ENCODE peak calls at places on chromosome 5, in four cellular contexts. V is fibroblast of lung, G is fibroblast of mammary gland, L is OCI-LY7. J is an unnamed sample.

GRCh38 chr5:6372251-6373080 is 5.9 kb downstream of the MED10 start:
- DNase-seq in L (no peak), V (no peak), G (no peak), J (no peak)

GRCh38 chr5:178793156-178793555 is 62.7 kb upstream of the ZNF354A start:
- DNase-seq in L (peak), V (no peak), G (no peak), J (no peak)

GRCh38 chr5:80191991-80192398 is 63.9 kb downstream of the SERINC5 start:
- DNase-seq in V (peak), G (no peak), L (peak), J (no peak)

GRCh38 chr5:4698596-4698995 is 441.5 kb upstream of the ADAMTS16 start:
- DNase-seq in L (no peak), G (no peak), V (no peak), J (no peak)

GRCh38 chr5:50962934-50963646 is 296.7 kb downstream of the PARP8 start:
- DNase-seq in V (peak), G (peak), L (peak), J (peak)

GRCh38 chr5:154358410-154359221 is 87.2 kb upstream of the SAP30L start:
- DNase-seq in L (no peak), G (no peak), V (peak), J (no peak)

GRCh38 chr5:173753307-173754168 is 134.6 kb upstream of the CPEB4 start:
- DNase-seq in V (no peak), L (no peak), G (peak), J (no peak)

GRCh38 chr5:83628360-83628759 is 92.3 kb downstream of the HAPLN1 start:
- DNase-seq in G (no peak), L (no peak), V (peak), J (no peak)

GRCh38 chr5:8329773-8330172 is 460.8 kb downstream of the MTRR start:
- DNase-seq in L (no peak), V (peak), G (peak), J (no peak)

GRCh38 chr5:43616535-43616934 is 13.6 kb downstream of the NNT start:
- DNase-seq in V (no peak), G (peak), L (no peak), J (no peak)

GRCh38 chr5:116645627-116646026 is 71.0 kb upstream of the SEMA6A start:
- DNase-seq in L (no peak), G (no peak), V (no peak), J (peak)

GRCh38 chr5:67234671-67235176 is 38.1 kb upstream of the CD180 start:
- DNase-seq in L (no peak), G (peak), V (peak), J (no peak)

GRCh38 chr5:136192015-136192525 is 892 bp downstream of the SMIM32 start:
- DNase-seq in V (peak), L (no peak), G (no peak), J (no peak)

GRCh38 chr5:131628990-131629389 is 6.0 kb downstream of the RAPGEF6 start:
- DNase-seq in L (no peak), G (peak), V (peak), J (no peak)

GRCh38 chr5:63245271-63245670 is 666.7 kb downstream of the LRRC70 start:
- DNase-seq in G (peak), V (peak), L (no peak), J (no peak)

GRCh38 chr5:143217065-143217803 is 186.3 kb downstream of the NR3C1 start:
- DNase-seq in L (no peak), G (no peak), V (no peak), J (peak)
- TF ChIP-seq CTCF in L (peak), G (no peak), V (no peak), J (no peak)

GRCh38 chr5:128264567-128264966 is 181.0 kb downstream of the SLC12A2 start:
- DNase-seq in G (no peak), L (no peak), V (no peak), J (no peak)
- H3K4me3 ChIP-seq in G (no peak), L (no peak), V (no peak), J (no peak)

DNA sequence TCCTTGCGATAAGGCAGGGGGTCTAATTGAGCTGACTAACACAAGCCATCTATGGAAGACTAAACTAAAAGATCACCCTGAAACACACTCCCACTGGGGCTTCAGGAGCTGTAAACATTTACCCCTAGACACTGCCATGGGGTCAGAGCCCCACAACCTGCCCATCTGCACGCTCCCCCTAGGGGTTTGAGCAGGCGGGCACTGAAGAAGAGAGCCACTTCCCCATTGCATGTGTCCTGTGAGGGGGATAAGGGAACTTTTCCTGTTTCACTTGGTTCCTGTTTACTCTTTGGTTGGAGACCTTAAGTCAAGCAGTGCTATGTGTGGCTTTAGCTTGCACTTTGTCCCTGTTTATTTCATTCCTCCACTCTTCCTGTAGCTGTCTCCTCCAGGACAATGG is 1929.5 kb upstream of the CDH9 start:
- DNase-seq in G (no peak), L (no peak), V (no peak), J (no peak)
- TF ChIP-seq CTCF in G (no peak), L (no peak), V (no peak), J (no peak)

GRCh38 chr5:14580037-14581034 is 1.3 kb upstream of the OTULINL start:
- DNase-seq in G (no peak), L (no peak), V (peak), J (no peak)

GRCh38 chr5:14584848-14585247 is 3.3 kb downstream of the OTULINL start:
- DNase-seq in V (no peak), L (no peak), G (no peak), J (no peak)

GRCh38 chr5:14581891-14582796 is 552 bp downstream of the OTULINL start:
- DNase-seq in G (peak), L (peak), V (peak), J (peak)

GRCh38 chr5:14581333-14581890 is at the start of gene OTULINL:
- DNase-seq in V (peak), L (peak), G (peak), J (peak)

GRCh38 chr5:14582797-14583137 is 1.2 kb downstream of the OTULINL start:
- DNase-seq in L (no peak), G (no peak), V (no peak), J (no peak)
- H3K4me3 ChIP-seq in L (no peak), G (no peak), V (no peak), J (no peak)

DNA sequence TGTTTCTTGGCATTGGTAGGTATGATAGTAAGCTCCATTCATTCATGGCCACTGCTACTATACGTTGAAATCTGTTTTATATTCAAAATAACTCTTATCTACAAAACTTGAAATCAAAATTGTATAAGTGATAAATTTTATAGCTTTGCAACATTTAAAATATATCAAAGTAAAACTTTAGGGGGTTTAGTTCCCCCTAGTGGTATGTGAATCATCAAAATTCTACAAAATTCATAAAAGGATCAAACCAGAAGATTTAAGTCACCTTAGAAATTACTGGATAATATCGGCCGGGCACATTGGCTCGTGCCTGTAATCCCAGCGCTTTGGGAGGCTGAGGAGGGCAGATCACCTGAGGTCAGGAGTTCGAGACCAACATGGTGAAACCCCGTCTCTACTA is 243.0 kb upstream of the CDH18 start:
- DNase-seq in G (no peak), L (no peak), V (no peak), J (no peak)
- TF ChIP-seq CTCF in G (no peak), L (no peak), V (peak), J (no peak)

GRCh38 chr5:177470759-177471536 is 2.5 kb downstream of the DBN1 start:
- DNase-seq in G (peak), L (no peak), V (peak), J (no peak)
- H3K4me3 ChIP-seq in G (peak), L (no peak), V (peak), J (no peak)

DNA sequence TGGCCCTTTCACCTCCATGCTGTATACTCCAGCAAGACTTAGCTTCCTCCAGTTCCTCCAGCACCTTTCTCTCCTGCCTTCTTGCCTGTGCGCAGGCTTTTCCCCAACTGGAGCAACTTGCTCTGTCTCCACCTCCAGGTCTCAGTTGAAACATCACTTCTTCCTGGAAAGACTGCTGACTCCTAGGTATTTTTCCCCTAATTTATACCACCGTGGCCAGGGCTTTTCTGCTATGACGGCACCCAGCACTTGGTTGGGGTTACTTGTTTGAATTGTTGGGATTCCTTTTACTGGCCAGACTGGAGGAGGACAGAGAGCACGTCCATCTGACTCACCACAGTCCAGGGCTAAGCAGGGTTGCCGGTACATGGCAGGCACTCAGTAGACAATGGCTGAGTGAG is 67.5 kb downstream of the KCNIP1 start:
- DNase-seq in L (no peak), G (peak), V (peak), J (no peak)
- TF ChIP-seq CTCF in L (no peak), G (no peak), V (no peak), J (no peak)

GRCh38 chr5:59034498-59035186 is 451.8 kb downstream of the RAB3C start:
- DNase-seq in G (peak), L (peak), V (peak), J (peak)

GRCh38 chr5:59037041-59037440 is 454.2 kb downstream of the RAB3C start:
- DNase-seq in G (no peak), V (no peak), L (no peak), J (no peak)

GRCh38 chr5:59037453-59038168 is 454.7 kb downstream of the RAB3C start:
- DNase-seq in G (peak), L (no peak), V (no peak), J (no peak)

GRCh38 chr5:59035681-59036080 is 452.8 kb downstream of the RAB3C start:
- DNase-seq in G (no peak), V (no peak), L (no peak), J (no peak)

DNA sequence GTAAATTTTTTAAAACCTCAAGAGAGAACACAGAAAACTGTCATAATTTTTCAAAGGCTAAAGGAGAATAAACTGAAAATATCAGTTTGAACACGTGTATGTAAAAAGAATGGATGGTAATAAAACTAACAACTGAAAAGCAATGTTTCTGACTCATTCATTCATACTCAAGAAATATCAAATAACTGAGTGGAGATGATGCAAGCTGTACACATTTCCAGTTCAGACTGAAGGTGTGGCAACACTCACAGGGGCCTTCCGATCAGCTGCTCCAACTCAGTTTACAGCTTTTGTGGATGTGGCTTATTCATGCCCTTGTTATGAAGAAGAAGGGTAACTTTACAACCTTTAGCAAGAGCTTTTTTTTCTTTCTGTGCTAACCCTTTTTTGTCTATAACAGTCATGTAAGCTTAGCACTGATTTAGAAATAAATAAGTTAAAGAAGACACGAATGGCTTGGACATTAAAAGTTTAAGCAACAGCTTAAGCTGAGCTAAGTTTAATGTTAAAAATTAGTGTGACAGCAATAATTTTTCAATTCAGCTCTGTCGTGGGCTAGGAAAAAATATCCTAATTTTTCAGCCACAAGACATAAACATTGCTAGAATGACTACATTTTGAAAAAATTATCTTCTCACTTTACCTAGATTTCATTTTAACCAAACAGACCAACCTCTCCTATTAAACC is 453.5 kb downstream of the RAB3C start:
- DNase-seq in V (peak), G (peak), L (no peak), J (no peak)
- H3K4me3 ChIP-seq in V (peak), G (peak), L (no peak), J (no peak)

J was measured in GM12865.